ENCODE peak calls at places on chromosomes 3 and 15, in seven cellular contexts. N, E, A, I, F, L and O are unnamed samples.

GRCh38 chr15:34783986-34784385 is 11.4 kb downstream of the ACTC1 start:
- DNase-seq in N (peak; percentile 17), E (no peak), A (no peak), I (no peak), F (no peak), L (no peak), O (no peak)

GRCh38 chr3:148372476-148372875 is 325.2 kb upstream of the AGTR1 start:
- DNase-seq in N (no peak), E (no peak), A (no peak), I (no peak), F (no peak), L (no peak), O (peak; percentile 43)

GRCh38 chr3:3145831-3146230 is 19.1 kb downstream of the TRNT1 start:
- DNase-seq in N (no peak), E (no peak), A (no peak), I (no peak), F (no peak), L (no peak), O (no peak)

GRCh38 chr3:126550488-126551051 is 8.2 kb downstream of the C3orf22 start:
- DNase-seq in N (no peak), E (peak; percentile 7), A (no peak), I (peak; percentile 54), F (no peak), L (no peak), O (no peak)

GRCh38 chr15:78567541-78567940 is 2.2 kb downstream of the CHRNA5 start:
- DNase-seq in N (no peak), E (no peak), A (no peak), I (no peak), F (no peak), L (no peak), O (no peak)

GRCh38 chr3:141960731-141961130 is 84.3 kb downstream of the ATP1B3 start:
- DNase-seq in N (peak; percentile 72), E (no peak), A (no peak), I (no peak), F (no peak), L (no peak), O (peak; percentile 37)

GRCh38 chr15:85329561-85330421 is 50.6 kb upstream of the AKAP13 start:
- DNase-seq in N (peak; percentile 51), E (peak; percentile 24), A (no peak), I (peak; percentile 83), F (no peak), L (no peak), O (peak; percentile 83)

GRCh38 chr15:34496616-34497015 is 59.0 kb upstream of the GOLGA8A start:
- DNase-seq in N (no peak), E (no peak), A (no peak), I (no peak), F (no peak), L (no peak), O (no peak)

GRCh38 chr3:129606522-129607390 is at the start of gene PLXND1:
- DNase-seq in N (peak; percentile 86), E (peak; percentile 72), A (no peak), I (peak; percentile 91), F (peak; percentile 79), L (peak; percentile 53), O (peak; percentile 71)

GRCh38 chr15:32919749-32920414 is 202.1 kb downstream of the GREM1 start:
- DNase-seq in N (peak; percentile 87), E (no peak), A (no peak), I (no peak), F (no peak), L (no peak), O (peak; percentile 92)

GRCh38 chr15:67224889-67225288 is 29.6 kb downstream of the AAGAB start:
- DNase-seq in N (no peak), E (no peak), A (peak; percentile 25), I (no peak), F (no peak), L (no peak), O (no peak)

GRCh38 chr15:67225336-67225735 is 29.1 kb downstream of the AAGAB start:
- DNase-seq in N (peak; percentile 72), E (no peak), A (no peak), I (no peak), F (no peak), L (no peak), O (peak; percentile 79)

GRCh38 chr15:67232591-67232990 is 21.9 kb downstream of the AAGAB start:
- DNase-seq in N (no peak), E (no peak), A (peak; percentile 15), I (no peak), F (no peak), L (no peak), O (peak; percentile 33)

GRCh38 chr15:67227431-67227830 is 27.0 kb downstream of the AAGAB start:
- DNase-seq in N (no peak), E (no peak), A (no peak), I (no peak), F (no peak), L (no peak), O (no peak)

GRCh38 chr15:67228286-67228685 is 26.2 kb downstream of the AAGAB start:
- DNase-seq in N (no peak), E (no peak), A (no peak), I (no peak), F (no peak), L (no peak), O (no peak)
- H3K4me3 ChIP-seq in N (no peak overlapping the region), E (no peak overlapping the region), A (no peak overlapping the region), I (no peak overlapping the region), F (no peak overlapping the region), L (no peak overlapping the region), O (no peak overlapping the region)

DNA sequence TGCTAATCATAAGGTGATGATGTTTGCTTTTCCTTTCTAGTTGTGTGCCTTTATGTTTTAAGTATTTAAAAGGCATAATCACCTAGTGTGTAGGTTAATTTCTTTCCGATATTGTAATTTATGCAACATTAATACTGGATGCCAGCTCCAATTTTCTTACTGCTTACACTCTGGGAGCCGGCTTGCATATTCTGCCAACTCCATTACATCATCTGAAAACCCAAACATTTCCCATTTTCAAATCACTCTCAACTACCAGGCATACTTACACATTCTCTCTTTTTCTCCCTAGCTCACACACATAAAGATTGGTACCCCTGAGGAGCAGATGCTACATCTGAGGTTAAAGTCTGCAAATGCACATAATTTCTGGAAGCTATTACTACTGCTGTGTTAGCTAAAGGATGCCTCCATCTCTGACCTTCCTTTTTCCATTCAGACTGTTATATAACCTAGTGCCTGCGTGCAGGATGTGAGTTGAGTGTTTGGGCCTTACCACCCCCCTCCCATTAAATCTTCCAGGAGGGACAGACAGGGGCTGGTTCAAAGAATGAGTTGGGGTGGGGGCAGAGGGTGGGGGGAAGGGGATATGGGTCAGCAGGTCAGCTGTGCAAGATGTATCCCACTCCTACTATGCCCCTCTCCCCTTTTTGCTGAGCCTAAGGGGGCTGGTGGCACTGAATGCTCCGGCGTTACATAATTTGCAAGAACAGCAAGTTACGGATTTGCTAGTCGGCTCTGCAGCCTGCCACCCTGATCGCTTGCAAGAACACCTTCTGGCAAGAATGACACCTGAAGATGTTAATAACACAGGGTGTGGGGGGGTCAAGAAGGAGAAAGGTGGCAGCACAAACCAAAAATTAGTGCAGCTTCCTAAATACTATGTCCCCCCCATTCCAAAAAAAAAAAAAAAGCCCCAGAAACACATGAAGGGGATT is 2.5 kb downstream of the RORA start:
- DNase-seq in N (no peak), E (no peak), A (no peak), I (no peak), F (no peak), L (no peak), O (no peak)
- H3K4me3 ChIP-seq in N (peak overlapping the region; percentile 83), E (peak overlapping the region; percentile 72), A (no peak overlapping the region), I (no peak overlapping the region), F (no peak overlapping the region), L (no peak overlapping the region), O (peak overlapping the region; percentile 73)

DNA sequence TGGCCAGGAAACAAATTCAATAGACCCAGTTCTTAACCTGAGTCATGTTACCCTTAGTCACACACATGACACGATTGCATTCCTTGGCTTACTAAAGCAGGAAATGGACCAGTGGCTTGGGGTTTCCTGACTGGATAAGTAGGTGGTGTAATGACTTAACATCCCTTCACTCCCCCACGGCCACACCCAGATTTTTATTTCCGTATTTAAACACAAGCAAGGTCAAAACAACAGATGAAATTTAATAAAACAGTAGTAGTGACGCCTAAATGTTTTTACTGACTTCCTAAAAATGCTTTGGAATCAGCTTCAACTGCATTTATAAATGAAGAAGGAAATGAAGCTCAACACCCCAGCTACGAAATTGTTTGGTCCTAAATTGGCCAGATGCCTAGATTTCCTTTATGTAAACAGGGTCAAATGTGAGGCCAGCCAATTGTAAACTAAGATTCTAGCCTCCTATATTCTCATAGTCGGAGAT is 324.3 kb downstream of the CHST2 start:
- DNase-seq in N (peak; percentile 95), E (no peak), A (peak; percentile 14), I (no peak), F (no peak), L (no peak), O (peak; percentile 99)
- H3K4me3 ChIP-seq in N (no peak overlapping the region), E (no peak overlapping the region), A (no peak overlapping the region), I (no peak overlapping the region), F (no peak overlapping the region), L (no peak overlapping the region), O (no peak overlapping the region)

GRCh38 chr3:14784087-14784596 is 34.6 kb upstream of the FGD5 start:
- DNase-seq in N (peak; percentile 49), E (no peak), A (no peak), I (peak; percentile 81), F (no peak), L (no peak), O (no peak)
- H3K4me3 ChIP-seq in N (no peak overlapping the region), E (no peak overlapping the region), A (no peak overlapping the region), I (no peak overlapping the region), F (no peak overlapping the region), L (no peak overlapping the region), O (no peak overlapping the region)

DNA sequence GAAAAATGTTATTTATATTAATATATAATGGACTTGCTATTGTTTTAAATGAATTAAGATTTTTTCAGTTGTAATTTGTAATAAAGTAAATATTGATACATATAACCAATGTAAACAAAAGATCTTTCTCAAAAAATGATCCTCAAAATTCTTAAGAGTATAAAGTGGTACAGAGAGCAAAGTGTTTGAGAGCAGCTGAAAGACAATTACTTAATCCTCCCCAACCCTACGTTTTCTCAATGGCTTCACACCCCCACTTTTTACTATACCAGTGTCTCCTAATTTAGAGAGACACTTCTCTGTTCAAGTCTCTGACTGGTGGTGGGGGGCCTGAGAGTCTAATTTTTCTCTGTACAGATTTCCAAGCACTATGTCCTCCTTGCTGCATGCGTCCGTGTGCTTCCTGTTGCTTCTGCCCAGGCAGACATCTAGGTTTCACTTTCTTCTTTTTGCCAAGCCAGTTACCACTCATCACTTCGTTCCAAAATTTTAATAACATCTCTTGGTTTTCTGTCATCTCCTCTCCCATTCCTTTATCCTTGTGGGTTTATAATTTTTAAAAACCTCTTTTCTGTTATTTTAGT is 276.3 kb upstream of the DNAJC19 start:
- DNase-seq in N (no peak), E (no peak), A (no peak), I (no peak), F (no peak), L (no peak), O (peak; percentile 35)
- H3K4me3 ChIP-seq in N (no peak overlapping the region), E (no peak overlapping the region), A (no peak overlapping the region), I (no peak overlapping the region), F (no peak overlapping the region), L (no peak overlapping the region), O (peak overlapping the region; percentile 39)